ENCODE peak calls at places on chromosomes 3 and 15, in six cellular contexts. U is IMR-90; X is coronary artery; C is CD8-positive, alpha-beta T cell; T is HL-60; A is fibroblast of mammary gland. H is an unnamed sample.

GRCh38 chr15:77578641-77579372 is 53.9 kb downstream of the LINGO1 start:
- DNase-seq in U (no peak), C (no peak), T (no peak), A (no peak), X (no peak), H (no peak)

GRCh38 chr15:62449638-62450037 is 284.6 kb upstream of the C2CD4B start:
- DNase-seq in X (no peak), U (no peak), T (no peak), C (no peak), A (no peak), H (no peak)

GRCh38 chr3:150960708-150961684 is 11.5 kb downstream of the CLRN1 start:
- DNase-seq in A (no peak), U (no peak), X (no peak), C (no peak), T (no peak), H (no peak)

GRCh38 chr3:31305324-31305723 is 227.4 kb upstream of the STT3B start:
- DNase-seq in A (no peak), T (no peak), C (no peak), U (no peak), X (no peak), H (no peak)

GRCh38 chr15:40250304-40250656 is 11.4 kb downstream of the PAK6 start:
- DNase-seq in X (no peak), U (no peak), A (no peak), T (no peak), C (no peak), H (no peak)

GRCh38 chr3:36244728-36245127 is 135.6 kb upstream of the STAC start:
- DNase-seq in A (peak; percentile 30), U (no peak), T (no peak), X (no peak), C (no peak), H (no peak)

GRCh38 chr3:48428863-48429415 is 947 bp downstream of the PLXNB1 start:
- DNase-seq in T (no peak), U (peak; percentile 18), X (no peak), C (no peak), A (no peak), H (no peak)

GRCh38 chr3:4904801-4905695 is 74.2 kb upstream of the BHLHE40 start:
- DNase-seq in U (peak; percentile 24), X (no peak), T (no peak), A (peak; percentile 74), C (no peak), H (no peak)

GRCh38 chr15:47300596-47300995 is 416.7 kb upstream of the SEMA6D start:
- DNase-seq in T (no peak), X (no peak), C (no peak), U (no peak), A (no peak), H (no peak)

GRCh38 chr3:73419993-73420392 is 204.7 kb downstream of the PDZRN3 start:
- DNase-seq in U (peak; percentile 25), T (no peak), C (no peak), A (peak; percentile 41), X (no peak), H (no peak)

GRCh38 chr3:61903931-61904657 is 342.7 kb downstream of the PTPRG start:
- DNase-seq in T (no peak), A (peak; percentile 51), X (no peak), C (no peak), U (peak; percentile 37), H (no peak)

GRCh38 chr15:86855307-86855706 is 775.6 kb downstream of the AGBL1 start:
- DNase-seq in T (no peak), C (no peak), A (no peak), U (no peak), X (no peak), H (no peak)

GRCh38 chr3:29695201-29695904 is 414.5 kb downstream of the RBMS3 start:
- DNase-seq in C (no peak), A (peak; percentile 93), U (peak; percentile 86), X (no peak), T (no peak), H (no peak)

GRCh38 chr3:51389423-51390183 is 1.5 kb upstream of the RBM15B start:
- DNase-seq in X (peak; percentile 76), A (peak; percentile 52), U (peak; percentile 50), C (peak; percentile 28), T (peak; percentile 61), H (peak; percentile 34)

GRCh38 chr3:122923611-122924010 is 104.0 kb downstream of the SEMA5B start:
- DNase-seq in C (no peak), T (no peak), U (no peak), A (no peak), X (no peak), H (no peak)

GRCh38 chr3:142019794-142020320 is 129.5 kb downstream of the TFDP2 start:
- DNase-seq in X (no peak), T (no peak), C (no peak), A (peak; percentile 7), U (peak; percentile 41), H (no peak)

GRCh38 chr3:106566277-106566676 is 697.5 kb upstream of the CBLB start:
- DNase-seq in X (no peak), U (no peak), C (no peak), A (no peak), T (no peak), H (no peak)

GRCh38 chr15:20106026-20106425 is 435.6 kb downstream of the GOLGA6L6 start:
- DNase-seq in U (no peak), T (no peak), A (no peak), C (no peak), X (no peak), H (no peak)

GRCh38 chr3:124620600-124621063 is 109.6 kb upstream of the UMPS start:
- DNase-seq in X (no peak), T (peak; percentile 59), C (peak; percentile 30), U (peak; percentile 26), A (peak; percentile 33), H (no peak)
- TF ChIP-seq CTCF in X (no peak), T (no peak), C (no peak), U (peak; percentile 15), A (no peak), H (no peak)

DNA sequence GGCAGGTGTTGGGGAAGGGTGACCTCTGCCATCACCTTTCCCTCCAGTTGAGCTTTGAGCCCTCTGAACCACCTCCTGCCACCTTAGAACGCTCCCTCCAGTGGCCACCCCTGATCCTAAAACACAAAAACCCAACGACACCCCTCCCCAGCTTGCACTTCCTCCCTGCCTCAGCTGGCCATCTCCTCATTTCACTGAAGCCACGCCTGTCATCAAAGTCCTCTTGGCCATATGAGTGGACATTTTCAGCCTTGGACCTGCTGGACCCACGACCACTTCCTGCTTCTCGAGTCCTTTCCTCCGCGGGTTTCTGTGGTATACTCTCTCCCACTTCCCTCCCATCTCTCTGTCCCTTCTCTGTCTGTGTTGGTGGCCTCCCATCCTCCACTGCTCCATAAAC is 48.5 kb upstream of the NR2C2 start:
- DNase-seq in X (no peak), A (no peak), U (no peak), C (no peak), T (no peak), H (no peak)
- TF ChIP-seq CTCF in X (no peak), A (no peak), U (no peak), C (no peak), T (no peak), H (no peak)

GRCh38 chr15:52256366-52256765 is 39.2 kb downstream of the MYO5C start:
- DNase-seq in C (peak; percentile 54), U (peak; percentile 80), X (peak; percentile 82), A (peak; percentile 82), T (peak; percentile 71), H (peak; percentile 46)

GRCh38 chr15:52257734-52258062 is 37.9 kb downstream of the MYO5C start:
- DNase-seq in T (no peak), A (peak; percentile 68), U (peak; percentile 13), X (no peak), C (no peak), H (no peak)

GRCh38 chr15:52255935-52256334 is 39.7 kb downstream of the MYO5C start:
- DNase-seq in U (no peak), X (no peak), T (no peak), C (no peak), A (no peak), H (no peak)

GRCh38 chr15:52258461-52258860 is 37.1 kb downstream of the MYO5C start:
- DNase-seq in U (no peak), X (no peak), T (no peak), C (no peak), A (no peak), H (no peak)

GRCh38 chr15:52256930-52257733 is 38.5 kb downstream of the MYO5C start:
- DNase-seq in X (no peak), C (no peak), A (peak; percentile 33), U (no peak), T (no peak), H (no peak)
- TF ChIP-seq CTCF in X (no peak), C (no peak), A (no peak), U (no peak), T (no peak), H (no peak)

GRCh38 chr15:80940331-80940730 is 49.3 kb downstream of the MESD start:
- DNase-seq in C (no peak), U (no peak), A (no peak), T (no peak), X (peak; percentile 50), H (no peak)

GRCh38 chr15:80937718-80938117 is 51.9 kb downstream of the MESD start:
- DNase-seq in T (no peak), A (no peak), X (no peak), U (no peak), C (no peak), H (no peak)

GRCh38 chr15:80932989-80933388 is 56.6 kb downstream of the MESD start:
- DNase-seq in T (no peak), U (peak; percentile 93), A (peak; percentile 57), X (no peak), C (no peak), H (no peak)

GRCh38 chr15:80934761-80935221 is 54.8 kb downstream of the MESD start:
- DNase-seq in U (peak; percentile 74), T (no peak), X (no peak), C (no peak), A (peak; percentile 56), H (no peak)

GRCh38 chr15:80936288-80937078 is 53.1 kb downstream of the MESD start:
- DNase-seq in U (no peak), X (no peak), T (no peak), C (no peak), A (no peak), H (no peak)
- TF ChIP-seq CTCF in U (no peak), X (no peak), T (no peak), C (no peak), A (no peak), H (no peak)

GRCh38 chr15:57384816-57385215 is 8.5 kb downstream of the CGNL1 start:
- DNase-seq in T (no peak), X (no peak), A (no peak), C (no peak), U (peak; percentile 72), H (no peak)
- TF ChIP-seq CTCF in T (no peak), X (no peak), A (no peak), C (no peak), U (no peak), H (no peak)

GRCh38 chr3:185065059-185065458 is 87.8 kb downstream of the C3orf70 start:
- DNase-seq in X (no peak), U (no peak), A (no peak), C (no peak), T (no peak), H (no peak)
- TF ChIP-seq CTCF in X (no peak), U (no peak), A (no peak), C (no peak), T (no peak), H (no peak)

H was measured in activated B cell treated with CpG ODN at 0.5 μM for 24 hours.